ENCODE peak calls at places on chromosomes 6 and 20, in six cellular contexts. B is omental fat pad, Q is neural crest cell, T is neural progenitor cell, K is progenitor cell of endocrine pancreas, S is nephron progenitor cell. Y is an unnamed sample.

GRCh38 chr6:13733178-13733851 is 21.7 kb upstream of the RANBP9 start:
- DNase-seq in T (no peak), S (no peak), K (no peak), Q (no peak), B (peak), Y (no peak)

GRCh38 chr6:303263-303662 is 11.0 kb downstream of the DUSP22 start:
- DNase-seq in Q (no peak), B (no peak), S (no peak), T (no peak), K (no peak), Y (no peak)

GRCh38 chr20:34834459-34834893 is 9.0 kb upstream of the NCOA6 start:
- DNase-seq in T (no peak), K (no peak), Q (no peak), S (no peak), B (no peak), Y (no peak)

GRCh38 chr20:36214684-36215256 is 21.5 kb upstream of the AAR2 start:
- DNase-seq in K (no peak), T (peak), S (no peak), Q (no peak), B (no peak), Y (no peak)

GRCh38 chr6:40640591-40641293 is 53.6 kb upstream of the LRFN2 start:
- DNase-seq in S (peak), K (no peak), T (no peak), Q (peak), B (no peak), Y (no peak)

GRCh38 chr20:63819224-63819917 is 11.7 kb downstream of the ZBTB46 start:
- DNase-seq in Q (no peak), B (no peak), S (no peak), K (no peak), T (no peak), Y (no peak)

GRCh38 chr6:134047673-134048072 is 4.8 kb downstream of the SLC2A12 start:
- DNase-seq in S (no peak), B (no peak), K (no peak), T (no peak), Q (no peak), Y (no peak)

GRCh38 chr6:47362857-47363461 is 53.3 kb upstream of the TNFRSF21 start:
- DNase-seq in B (no peak), T (no peak), Q (no peak), K (no peak), S (no peak), Y (no peak)

GRCh38 chr6:116047173-116047933 is 13.3 kb downstream of the FRK start:
- DNase-seq in T (no peak), B (no peak), Q (no peak), K (no peak), S (no peak), Y (no peak)

GRCh38 chr20:50111120-50111828 is 1.7 kb downstream of the UBE2V1 start:
- DNase-seq in T (no peak), B (no peak), Q (no peak), S (no peak), K (no peak), Y (no peak)

GRCh38 chr6:39075010-39075738 is 26.6 kb downstream of the GLP1R start:
- DNase-seq in T (no peak), K (no peak), B (no peak), Q (no peak), S (no peak), Y (peak)
- TF ChIP-seq CTCF in T (no peak), K (no peak), B (no peak), Q (no peak), S (no peak), Y (no peak)

DNA sequence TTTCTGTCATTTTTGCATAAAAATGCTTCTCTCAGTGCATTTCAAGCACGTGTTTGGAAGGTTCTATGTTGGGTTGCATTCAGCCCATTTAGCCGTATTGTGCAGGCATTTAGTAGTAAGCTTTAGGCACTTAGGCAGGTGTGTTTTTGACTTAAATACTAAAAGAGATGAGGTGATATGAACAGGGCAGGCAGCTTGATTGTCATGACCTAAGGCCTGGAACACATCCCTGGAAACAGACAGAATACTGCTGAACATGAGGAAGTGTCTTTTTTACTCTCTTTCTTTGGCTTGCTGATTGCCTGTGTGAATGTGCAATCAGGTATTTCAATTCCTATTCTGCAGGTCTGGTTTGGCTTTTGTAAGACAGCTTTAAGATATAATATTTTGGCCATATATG is 610.5 kb upstream of the MAN1A1 start:
- DNase-seq in K (no peak), S (no peak), Q (no peak), T (no peak), B (no peak), Y (no peak)
- TF ChIP-seq CTCF in K (no peak), S (no peak), Q (no peak), T (no peak), B (no peak), Y (no peak)

GRCh38 chr20:43096471-43096870 is 93.2 kb downstream of the PTPRT start:
- DNase-seq in B (no peak), Q (no peak), K (no peak), S (peak), T (peak), Y (no peak)

DNA sequence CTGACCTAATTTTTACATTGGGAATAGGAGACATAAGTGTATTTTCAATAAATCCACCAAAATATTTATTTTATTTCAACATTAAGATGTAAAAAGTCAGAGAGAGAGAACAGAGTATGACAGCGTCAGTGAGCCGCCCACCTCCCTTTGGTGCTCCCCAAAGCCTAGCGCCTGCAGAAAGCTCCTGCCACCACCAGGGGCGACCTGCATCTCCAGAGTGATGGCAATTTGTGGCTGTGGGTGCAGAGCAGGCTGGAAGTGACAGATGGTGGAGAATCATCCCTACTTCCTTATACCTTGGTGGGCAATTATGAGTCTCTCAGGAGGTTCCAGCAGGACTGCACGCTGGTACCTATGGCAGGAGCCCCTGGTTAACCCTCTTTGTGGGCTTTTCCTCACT is 87.3 kb downstream of the PTPRT start:
- DNase-seq in K (no peak), B (no peak), Q (no peak), S (peak), T (peak), Y (no peak)
- TF ChIP-seq CTCF in K (peak), B (no peak), Q (no peak), S (peak), T (peak), Y (no peak)

DNA sequence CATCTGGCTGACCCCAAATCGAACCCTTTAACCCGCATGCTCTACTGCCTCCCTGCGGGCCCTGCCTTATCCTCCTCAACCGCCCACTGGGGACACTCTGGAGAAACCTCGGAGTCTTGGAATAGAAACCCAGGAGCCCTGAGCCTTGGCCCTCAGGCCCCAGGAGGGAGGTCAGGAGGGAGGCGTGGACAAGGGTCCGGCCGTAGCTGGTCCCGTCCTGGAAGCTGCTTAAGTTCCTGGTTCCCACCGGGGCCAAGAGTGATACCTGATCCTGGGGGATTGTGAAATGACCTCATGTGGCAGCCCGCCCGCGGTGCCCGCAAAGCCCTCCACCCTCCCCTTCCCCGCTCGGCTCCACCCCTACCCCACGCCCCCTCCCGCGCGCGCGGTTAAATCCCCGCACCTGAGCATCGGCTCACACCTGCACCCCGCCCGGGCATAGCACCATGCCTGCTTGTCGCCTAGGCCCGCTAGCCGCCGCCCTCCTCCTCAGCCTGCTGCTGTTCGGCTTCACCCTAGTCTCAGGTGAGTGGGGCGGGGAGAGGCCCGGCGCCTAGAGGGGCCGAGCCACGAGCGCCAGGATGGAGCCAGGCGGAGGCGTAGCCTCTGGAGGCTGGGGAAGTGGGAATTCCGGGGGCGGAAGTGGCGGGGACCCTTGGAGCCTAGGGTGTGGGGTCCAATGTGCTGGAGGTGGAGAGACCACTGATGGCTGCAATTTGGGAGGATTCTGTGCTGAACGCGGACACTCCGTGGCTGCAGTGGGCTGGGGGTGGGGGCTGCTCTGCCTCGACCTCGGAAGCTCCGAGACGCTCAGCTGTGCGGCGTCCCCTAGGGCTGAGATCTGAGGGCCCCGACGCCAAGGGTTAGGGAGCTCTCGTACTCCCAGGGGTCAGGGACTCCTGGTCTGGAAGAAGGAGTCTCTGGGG is at the start of gene WFDC2:
- DNase-seq in B (no peak), K (peak), S (peak), T (peak), Q (no peak), Y (no peak)
- TF ChIP-seq CTCF in B (no peak), K (peak), S (no peak), T (peak), Q (peak), Y (no peak)

DNA sequence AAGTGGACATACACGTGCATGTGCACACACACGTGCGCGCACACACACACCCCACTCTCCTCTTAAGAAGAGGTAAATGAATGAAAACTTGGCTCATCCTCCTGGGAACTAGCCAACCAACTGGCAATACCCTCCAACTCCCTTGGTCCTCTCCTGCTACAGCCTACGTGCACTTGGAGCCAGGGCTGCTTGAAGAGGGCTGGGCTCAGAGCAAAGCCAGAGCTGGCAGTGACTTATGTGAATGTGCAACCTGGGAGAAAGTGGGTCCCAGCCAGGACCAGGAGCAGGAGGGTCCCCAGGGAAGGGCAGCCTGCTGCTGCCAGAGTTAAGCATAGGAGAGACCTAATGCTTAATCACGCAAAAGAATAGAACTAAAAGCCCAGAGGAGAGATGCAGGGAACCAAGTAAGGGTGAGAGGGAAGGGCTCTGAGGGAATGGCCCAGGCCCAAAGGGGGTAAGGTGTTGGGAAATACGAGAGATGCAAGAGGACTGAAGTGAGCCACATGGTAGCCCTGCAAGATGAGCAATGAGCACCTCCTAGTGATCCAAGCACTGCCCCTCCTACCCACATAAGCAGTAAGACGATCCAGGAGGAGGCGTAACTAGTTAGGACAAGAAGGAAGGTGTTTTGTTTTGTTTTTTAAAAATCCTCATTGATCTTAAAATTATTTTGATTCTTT is 24.7 kb downstream of the TRAF3IP2 start:
- DNase-seq in B (no peak), Q (no peak), T (no peak), K (no peak), S (no peak), Y (no peak)
- TF ChIP-seq CTCF in B (no peak), Q (no peak), T (peak), K (no peak), S (no peak), Y (no peak)

DNA sequence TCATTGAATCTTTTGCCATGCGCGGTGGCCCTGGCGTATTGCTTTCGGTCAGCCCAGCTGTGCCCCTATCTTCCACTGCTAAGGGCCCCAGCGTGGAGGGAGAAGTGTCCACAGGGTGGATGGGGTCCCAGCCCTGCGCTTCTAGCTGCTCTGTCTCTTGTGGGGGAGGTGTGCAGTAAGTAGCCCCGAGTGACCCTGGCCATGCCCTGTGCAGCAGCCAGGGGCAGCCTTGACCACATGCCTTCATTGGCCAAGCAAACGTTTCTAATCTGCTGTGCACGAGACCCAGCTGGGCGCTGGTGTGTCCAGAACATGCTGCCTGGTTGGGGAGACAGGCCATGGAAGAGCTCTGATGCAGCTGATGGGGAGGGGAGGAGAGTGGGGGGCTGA is 13.6 kb downstream of the TMEM181 start:
- DNase-seq in T (no peak), S (no peak), Q (no peak), B (no peak), K (no peak), Y (no peak)
- TF ChIP-seq CTCF in T (no peak), S (no peak), Q (no peak), B (no peak), K (no peak), Y (no peak)

GRCh38 chr6:43248791-43249190 is 5.5 kb downstream of the TTBK1 start:
- DNase-seq in Q (no peak), S (no peak), K (no peak), B (no peak), T (no peak), Y (no peak)

GRCh38 chr6:43246301-43247114 is 3.2 kb downstream of the TTBK1 start:
- DNase-seq in B (no peak), Q (peak), K (peak), T (peak), S (peak), Y (no peak)

GRCh38 chr6:43248107-43248506 is 4.8 kb downstream of the TTBK1 start:
- DNase-seq in Q (no peak), T (no peak), B (no peak), K (no peak), S (no peak), Y (no peak)

GRCh38 chr6:43243649-43244321 is 504 bp downstream of the TTBK1 start:
- DNase-seq in T (no peak), Q (no peak), S (no peak), K (no peak), B (no peak), Y (no peak)

DNA sequence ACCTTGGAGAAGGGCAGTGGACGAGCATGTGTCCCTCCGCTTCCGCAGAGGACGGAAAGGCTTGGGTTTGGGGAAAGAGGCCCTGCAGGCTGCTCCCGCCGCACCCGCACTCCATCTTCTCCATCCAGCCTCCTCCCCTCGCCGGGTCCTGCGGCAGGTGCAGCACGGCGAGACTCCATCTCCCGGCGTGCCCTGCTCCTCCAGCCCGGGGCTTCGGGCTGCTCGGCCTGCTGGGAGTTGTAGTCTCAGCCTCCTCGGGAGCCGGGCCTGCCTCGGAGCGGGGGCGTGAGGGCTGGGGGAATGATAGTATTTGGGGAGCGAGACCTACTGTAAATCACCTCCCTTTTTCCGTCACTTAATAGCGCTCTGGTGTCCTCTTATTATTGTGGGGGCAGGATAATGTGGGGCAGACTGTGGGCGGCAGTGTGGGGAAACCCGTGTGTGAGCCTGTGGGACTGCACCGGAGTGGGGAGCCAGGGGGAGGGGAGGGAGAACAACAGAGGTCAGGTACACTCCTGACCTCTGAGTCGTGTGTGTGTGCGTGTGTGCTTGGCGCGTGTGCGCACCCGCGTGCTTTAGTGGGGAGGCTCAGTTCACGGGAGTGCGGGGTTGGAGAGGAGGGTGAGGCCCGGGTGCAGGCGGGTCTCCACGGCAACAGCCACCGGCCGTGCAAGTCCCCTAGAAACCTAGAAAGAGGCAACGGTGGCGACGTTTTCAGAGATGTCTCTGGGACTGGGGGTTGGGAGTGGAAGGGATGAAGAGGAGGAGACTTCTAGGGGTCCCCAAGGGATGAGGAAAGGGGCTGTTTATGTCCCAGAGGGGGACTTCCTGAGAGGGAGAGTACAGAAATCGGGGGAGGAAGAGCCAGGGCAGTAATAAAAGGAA is 4.1 kb downstream of the TTBK1 start:
- DNase-seq in K (peak), B (no peak), T (peak), S (peak), Q (peak), Y (peak)
- TF ChIP-seq CTCF in K (peak), B (no peak), T (no peak), S (no peak), Q (no peak), Y (no peak)

DNA sequence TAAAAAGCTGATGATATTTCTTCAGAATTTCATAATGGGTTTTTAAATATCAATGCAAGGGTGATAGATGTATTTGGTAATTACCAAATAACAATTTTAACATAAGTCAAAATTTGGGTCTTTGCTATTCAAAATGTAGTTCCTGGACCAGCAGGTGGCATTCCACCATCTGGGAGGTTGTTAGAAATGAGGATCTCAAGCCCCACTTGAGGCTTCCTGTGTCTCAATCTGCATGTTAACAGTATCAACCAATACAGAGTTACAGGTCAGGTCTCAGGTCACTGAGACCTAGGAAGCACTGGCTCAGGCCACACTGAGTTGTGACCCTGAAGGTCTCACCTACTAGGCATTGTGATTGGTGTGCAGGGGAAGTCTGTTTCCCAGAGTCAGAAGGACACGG is 57.2 kb upstream of the MTRF1L start:
- DNase-seq in Q (no peak), T (no peak), B (no peak), S (no peak), K (no peak), Y (no peak)
- TF ChIP-seq CTCF in Q (no peak), T (no peak), B (no peak), S (no peak), K (no peak), Y (no peak)